ENCODE peak calls at places on chromosomes 12 and 14, in seven cellular contexts. One of them, this sample, is unnamed.

GRCh38 chr14:30692669-30693068 is 70.5 kb downstream of the SCFD1 start:
- DNase-seq in astrocyte: no peak
- DNase-seq in PC-3: no peak
- DNase-seq in tibial nerve: no peak
- DNase-seq in transverse colon: no peak
- DNase-seq in ovary: no peak
- DNase-seq in HCT116: no peak
- DNase-seq in this sample: no peak

GRCh38 chr12:75848533-75848932 is 183.0 kb downstream of the PHLDA1 start:
- DNase-seq in ovary: peak
- DNase-seq in tibial nerve: no peak
- DNase-seq in PC-3: no peak
- DNase-seq in transverse colon: no peak
- DNase-seq in astrocyte: no peak
- DNase-seq in HCT116: no peak
- DNase-seq in this sample: no peak

GRCh38 chr14:20560961-20561360 is at the start of gene RNASE9:
- DNase-seq in transverse colon: no peak
- DNase-seq in astrocyte: no peak
- DNase-seq in HCT116: no peak
- DNase-seq in tibial nerve: no peak
- DNase-seq in PC-3: no peak
- DNase-seq in ovary: no peak
- DNase-seq in this sample: no peak

GRCh38 chr14:105131241-105131640 is 37.3 kb downstream of the JAG2 start:
- DNase-seq in HCT116: no peak
- DNase-seq in PC-3: no peak
- DNase-seq in ovary: no peak
- DNase-seq in tibial nerve: no peak
- DNase-seq in transverse colon: no peak
- DNase-seq in astrocyte: no peak
- DNase-seq in this sample: no peak

GRCh38 chr14:32560213-32560857 is 231.2 kb downstream of the AKAP6 start:
- DNase-seq in tibial nerve: peak
- DNase-seq in PC-3: peak
- DNase-seq in transverse colon: peak
- DNase-seq in ovary: peak
- DNase-seq in astrocyte: peak
- DNase-seq in HCT116: peak
- DNase-seq in this sample: peak

GRCh38 chr14:101029668-101030290 is 126.3 kb upstream of the RTL1 start:
- DNase-seq in PC-3: no peak
- DNase-seq in transverse colon: no peak
- DNase-seq in ovary: no peak
- DNase-seq in HCT116: no peak
- DNase-seq in astrocyte: no peak
- DNase-seq in tibial nerve: no peak
- DNase-seq in this sample: no peak

GRCh38 chr12:51196547-51196946 is 21.3 kb downstream of the POU6F1 start:
- DNase-seq in tibial nerve: no peak
- DNase-seq in transverse colon: no peak
- DNase-seq in PC-3: no peak
- DNase-seq in HCT116: no peak
- DNase-seq in ovary: no peak
- DNase-seq in astrocyte: no peak
- DNase-seq in this sample: no peak

GRCh38 chr14:91413547-91414474 is 3.8 kb downstream of the CCDC88C start:
- DNase-seq in HCT116: no peak
- DNase-seq in tibial nerve: no peak
- DNase-seq in ovary: no peak
- DNase-seq in astrocyte: no peak
- DNase-seq in PC-3: no peak
- DNase-seq in transverse colon: peak
- DNase-seq in this sample: no peak

GRCh38 chr12:7110661-7111060 is 1.6 kb upstream of the C1RL start:
- DNase-seq in transverse colon: no peak
- DNase-seq in astrocyte: no peak
- DNase-seq in HCT116: no peak
- DNase-seq in PC-3: no peak
- DNase-seq in tibial nerve: no peak
- DNase-seq in ovary: no peak
- DNase-seq in this sample: no peak

GRCh38 chr12:82359115-82359478 is 768 bp downstream of the METTL25 start:
- DNase-seq in transverse colon: no peak
- DNase-seq in astrocyte: peak
- DNase-seq in HCT116: no peak
- DNase-seq in tibial nerve: no peak
- DNase-seq in PC-3: no peak
- DNase-seq in ovary: peak
- DNase-seq in this sample: peak

GRCh38 chr12:79360269-79360668 is 330.5 kb downstream of the PAWR start:
- DNase-seq in HCT116: no peak
- DNase-seq in astrocyte: no peak
- DNase-seq in transverse colon: no peak
- DNase-seq in tibial nerve: no peak
- DNase-seq in PC-3: no peak
- DNase-seq in ovary: no peak
- DNase-seq in this sample: no peak

GRCh38 chr12:120468846-120469449 is 600 bp downstream of the SRSF9 start:
- DNase-seq in transverse colon: peak
- DNase-seq in HCT116: no peak
- DNase-seq in ovary: peak
- DNase-seq in PC-3: no peak
- DNase-seq in tibial nerve: peak
- DNase-seq in astrocyte: no peak
- DNase-seq in this sample: peak

GRCh38 chr14:100671906-100672305 is 54.8 kb upstream of the DLK1 start:
- DNase-seq in ovary: no peak
- DNase-seq in transverse colon: no peak
- DNase-seq in PC-3: no peak
- DNase-seq in astrocyte: no peak
- DNase-seq in HCT116: no peak
- DNase-seq in tibial nerve: no peak
- DNase-seq in this sample: no peak

GRCh38 chr12:75438052-75438754 is 42.4 kb upstream of the GLIPR1 start:
- DNase-seq in tibial nerve: no peak
- DNase-seq in transverse colon: no peak
- DNase-seq in astrocyte: no peak
- DNase-seq in ovary: no peak
- DNase-seq in PC-3: no peak
- DNase-seq in HCT116: no peak
- DNase-seq in this sample: no peak

GRCh38 chr12:98939926-98940325 is 294.8 kb downstream of the APAF1 start:
- DNase-seq in HCT116: no peak
- DNase-seq in transverse colon: no peak
- DNase-seq in tibial nerve: no peak
- DNase-seq in astrocyte: no peak
- DNase-seq in PC-3: no peak
- DNase-seq in ovary: no peak
- DNase-seq in this sample: no peak

GRCh38 chr14:88597038-88597437 is 34.2 kb downstream of the ZC3H14 start:
- DNase-seq in transverse colon: no peak
- DNase-seq in ovary: no peak
- DNase-seq in PC-3: no peak
- DNase-seq in HCT116: no peak
- DNase-seq in astrocyte: no peak
- DNase-seq in tibial nerve: no peak
- DNase-seq in this sample: no peak

GRCh38 chr14:91957876-91958313 is 10.4 kb upstream of the FBLN5 start:
- DNase-seq in tibial nerve: no peak
- DNase-seq in HCT116: no peak
- DNase-seq in transverse colon: no peak
- DNase-seq in astrocyte: no peak
- DNase-seq in ovary: no peak
- DNase-seq in PC-3: no peak
- DNase-seq in this sample: no peak

GRCh38 chr12:52217223-52217622 is 15.8 kb upstream of the KRT7 start:
- DNase-seq in astrocyte: no peak
- DNase-seq in tibial nerve: no peak
- DNase-seq in PC-3: peak
- DNase-seq in HCT116: peak
- DNase-seq in ovary: no peak
- DNase-seq in transverse colon: peak
- DNase-seq in this sample: no peak
- H3K27ac ChIP-seq in astrocyte: no peak
- H3K27ac ChIP-seq in tibial nerve: no peak
- H3K27ac ChIP-seq in PC-3: peak
- H3K27ac ChIP-seq in HCT116: peak
- H3K27ac ChIP-seq in ovary: no peak
- H3K27ac ChIP-seq in transverse colon: no peak
- H3K27ac ChIP-seq in this sample: no peak

GRCh38 chr12:103102225-103102744 is 144.8 kb downstream of the ASCL1 start:
- DNase-seq in PC-3: no peak
- DNase-seq in astrocyte: no peak
- DNase-seq in HCT116: no peak
- DNase-seq in tibial nerve: no peak
- DNase-seq in ovary: no peak
- DNase-seq in transverse colon: no peak
- DNase-seq in this sample: no peak
- H3K4me3 ChIP-seq in PC-3: no peak
- H3K4me3 ChIP-seq in astrocyte: no peak
- H3K4me3 ChIP-seq in HCT116: no peak
- H3K4me3 ChIP-seq in tibial nerve: no peak
- H3K4me3 ChIP-seq in ovary: no peak
- H3K4me3 ChIP-seq in transverse colon: no peak
- H3K4me3 ChIP-seq in this sample: no peak

GRCh38 chr14:37778135-37778943 is 182.9 kb downstream of the TTC6 start:
- DNase-seq in PC-3: no peak
- DNase-seq in HCT116: no peak
- DNase-seq in tibial nerve: no peak
- DNase-seq in ovary: no peak
- DNase-seq in astrocyte: no peak
- DNase-seq in transverse colon: no peak
- DNase-seq in this sample: no peak

GRCh38 chr14:37779480-37779879 is 184.1 kb downstream of the TTC6 start:
- DNase-seq in astrocyte: no peak
- DNase-seq in transverse colon: no peak
- DNase-seq in PC-3: no peak
- DNase-seq in ovary: no peak
- DNase-seq in tibial nerve: no peak
- DNase-seq in HCT116: no peak
- DNase-seq in this sample: no peak

GRCh38 chr14:37776791-37777499 is 181.5 kb downstream of the TTC6 start:
- DNase-seq in HCT116: no peak
- DNase-seq in ovary: no peak
- DNase-seq in astrocyte: no peak
- DNase-seq in transverse colon: no peak
- DNase-seq in tibial nerve: no peak
- DNase-seq in PC-3: no peak
- DNase-seq in this sample: no peak
- TF ChIP-seq CTCF in HCT116: no peak
- TF ChIP-seq CTCF in ovary: no peak
- TF ChIP-seq CTCF in astrocyte: no peak
- TF ChIP-seq CTCF in transverse colon: no peak
- TF ChIP-seq CTCF in tibial nerve: no peak
- TF ChIP-seq CTCF in PC-3: no peak
- TF ChIP-seq CTCF in this sample: no peak

GRCh38 chr14:69682607-69683263 is 71.3 kb downstream of the SUSD6 start:
- DNase-seq in astrocyte: no peak
- DNase-seq in PC-3: no peak
- DNase-seq in HCT116: no peak
- DNase-seq in ovary: no peak
- DNase-seq in tibial nerve: no peak
- DNase-seq in transverse colon: no peak
- DNase-seq in this sample: no peak
- H3K27ac ChIP-seq in astrocyte: no peak
- H3K27ac ChIP-seq in PC-3: no peak
- H3K27ac ChIP-seq in HCT116: no peak
- H3K27ac ChIP-seq in ovary: peak
- H3K27ac ChIP-seq in tibial nerve: no peak
- H3K27ac ChIP-seq in transverse colon: peak
- H3K27ac ChIP-seq in this sample: no peak

GRCh38 chr14:77140343-77140936 is 1.2 kb downstream of the ZDHHC22 start:
- DNase-seq in astrocyte: no peak
- DNase-seq in ovary: no peak
- DNase-seq in tibial nerve: no peak
- DNase-seq in HCT116: no peak
- DNase-seq in PC-3: no peak
- DNase-seq in transverse colon: no peak
- DNase-seq in this sample: no peak

GRCh38 chr14:77139022-77139421 is 2.6 kb downstream of the ZDHHC22 start:
- DNase-seq in transverse colon: no peak
- DNase-seq in ovary: no peak
- DNase-seq in PC-3: no peak
- DNase-seq in tibial nerve: no peak
- DNase-seq in HCT116: no peak
- DNase-seq in astrocyte: no peak
- DNase-seq in this sample: no peak

GRCh38 chr14:77140937-77141591 is 527 bp downstream of the ZDHHC22 start:
- DNase-seq in PC-3: peak
- DNase-seq in astrocyte: peak
- DNase-seq in transverse colon: no peak
- DNase-seq in ovary: no peak
- DNase-seq in tibial nerve: no peak
- DNase-seq in HCT116: no peak
- DNase-seq in this sample: no peak

GRCh38 chr14:77141592-77142288 is at the start of gene ZDHHC22:
- DNase-seq in HCT116: no peak
- DNase-seq in transverse colon: no peak
- DNase-seq in PC-3: no peak
- DNase-seq in tibial nerve: no peak
- DNase-seq in ovary: no peak
- DNase-seq in astrocyte: no peak
- DNase-seq in this sample: no peak

DNA sequence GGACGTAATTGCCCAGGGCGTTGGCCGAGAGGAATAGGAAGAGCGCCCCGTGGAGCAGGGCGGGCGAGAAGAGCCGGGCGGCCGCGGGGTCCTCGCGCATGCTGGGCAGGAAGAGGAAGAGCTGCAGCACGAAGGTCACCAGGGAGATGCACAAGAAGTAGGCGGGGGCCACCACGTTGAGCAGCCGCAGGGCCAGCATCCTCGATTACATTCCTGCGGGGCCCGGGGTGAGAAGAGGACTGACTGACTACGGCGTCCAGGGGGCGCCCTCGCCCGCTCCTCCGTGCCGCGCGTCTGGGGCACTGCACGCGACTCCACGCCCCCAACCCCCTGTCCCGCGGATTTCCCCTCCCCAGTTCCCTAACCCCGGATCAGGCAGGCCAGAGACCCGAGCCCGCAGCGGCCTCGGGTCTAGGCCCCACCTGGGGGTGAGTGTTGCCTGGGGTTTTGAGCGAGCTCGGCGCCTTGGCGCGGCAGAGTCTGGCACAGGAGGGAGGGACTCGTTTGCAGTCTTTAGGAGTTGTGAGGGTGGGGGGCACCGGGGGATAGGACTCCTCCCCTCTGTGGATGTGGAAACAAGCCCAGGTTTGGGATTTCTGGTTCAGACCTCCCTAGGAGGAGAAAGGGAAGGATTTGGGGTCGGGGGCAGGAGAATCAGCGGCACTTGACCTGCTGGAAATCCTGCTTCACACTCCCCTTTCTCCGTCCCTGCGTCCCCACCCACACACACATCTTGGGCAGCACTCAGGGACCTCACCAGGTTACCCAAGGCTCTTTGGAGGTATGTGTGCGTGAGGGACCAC is 1.9 kb downstream of the ZDHHC22 start:
- DNase-seq in tibial nerve: no peak
- DNase-seq in astrocyte: no peak
- DNase-seq in PC-3: peak
- DNase-seq in transverse colon: peak
- DNase-seq in HCT116: peak
- DNase-seq in ovary: no peak
- DNase-seq in this sample: peak
- H3K4me3 ChIP-seq in tibial nerve: no peak
- H3K4me3 ChIP-seq in astrocyte: no peak
- H3K4me3 ChIP-seq in PC-3: peak
- H3K4me3 ChIP-seq in transverse colon: peak
- H3K4me3 ChIP-seq in HCT116: peak
- H3K4me3 ChIP-seq in ovary: no peak
- H3K4me3 ChIP-seq in this sample: peak